ENCODE peak calls at places on chromosomes 4 and X, in four cellular contexts. Y, J, X and H are unnamed samples.

GRCh38 chrX:78075787-78076389 is 28.2 kb upstream of the PGK1 start:
- DNase-seq in Y (no peak), J (no peak), X (no peak), H (no peak)

GRCh38 chrX:77785400-77785745 is 643 bp downstream of the ATRX start:
- DNase-seq in Y (no peak), J (no peak), X (peak; percentile 37), H (peak; percentile 36)

GRCh38 chrX:27966955-27967354 is 14.3 kb downstream of the DCAF8L1 start:
- DNase-seq in Y (no peak), J (no peak), X (peak; percentile 77), H (no peak)

GRCh38 chr4:73844352-73844751 is 7.9 kb downstream of the CXCL6 start:
- DNase-seq in Y (no peak), J (no peak), X (peak; percentile 70), H (no peak)

GRCh38 chr4:110735691-110736090 is 112.8 kb upstream of the PITX2 start:
- DNase-seq in Y (no peak), J (no peak), X (peak; percentile 31), H (no peak)

GRCh38 chr4:57191523-57192034 is 81.4 kb upstream of the IGFBP7 start:
- DNase-seq in Y (no peak), J (no peak), X (peak; percentile 29), H (no peak)

GRCh38 chrX:40579880-40580536 is 762 bp upstream of the ATP6AP2 start:
- DNase-seq in Y (no peak), J (no peak), X (no peak), H (peak; percentile 0)

GRCh38 chr4:93217423-93217822 is 611.1 kb upstream of the ATOH1 start:
- DNase-seq in Y (no peak), J (no peak), X (no peak), H (no peak)

GRCh38 chrX:130981836-130982235 is 76.3 kb upstream of the ARHGAP36 start:
- DNase-seq in Y (no peak), J (no peak), X (peak; percentile 1), H (no peak)

GRCh38 chr4:140296335-140296753 is 77.1 kb upstream of the SCOC start:
- DNase-seq in Y (peak; percentile 89), J (no peak), X (peak; percentile 81), H (no peak)

GRCh38 chr4:1983053-1983845 is 25.5 kb downstream of the NELFA start:
- DNase-seq in Y (no peak), J (no peak), X (no peak), H (no peak)

GRCh38 chrX:39158801-39159657 is 357.8 kb downstream of the MID1IP1 start:
- DNase-seq in Y (peak; percentile 11), J (no peak), X (peak; percentile 55), H (no peak)

GRCh38 chrX:40149286-40150175 is 51.8 kb upstream of the BCOR start:
- DNase-seq in Y (no peak), J (no peak), X (no peak), H (no peak)

GRCh38 chr4:5963611-5964010 is 54.6 kb downstream of the C4orf50 start:
- DNase-seq in Y (no peak), J (no peak), X (no peak), H (no peak)

GRCh38 chr4:73527196-73527595 is 45.7 kb downstream of the AFM start:
- DNase-seq in Y (no peak), J (no peak), X (no peak), H (no peak)

GRCh38 chr4:169286562-169287301 is 16.0 kb upstream of the SH3RF1 start:
- DNase-seq in Y (no peak), J (no peak), X (peak; percentile 14), H (no peak)

GRCh38 chr4:80036949-80037348 is 36.1 kb downstream of the ANTXR2 start:
- DNase-seq in Y (no peak), J (no peak), X (peak; percentile 97), H (no peak)

GRCh38 chr4:47650584-47651130 is 165.6 kb downstream of the ATP10D start:
- DNase-seq in Y (no peak), J (no peak), X (peak; percentile 55), H (no peak)

GRCh38 chr4:76723916-76724315 is 174.0 kb downstream of the SOWAHB start:
- DNase-seq in Y (no peak), J (no peak), X (peak; percentile 96), H (no peak)

GRCh38 chrX:18465051-18465450 is 39.6 kb downstream of the CDKL5 start:
- DNase-seq in Y (no peak), J (no peak), X (no peak), H (no peak)

GRCh38 chr4:133775881-133776280 is 425.7 kb downstream of the PABPC4L start:
- DNase-seq in Y (no peak), J (no peak), X (peak; percentile 3), H (no peak)

GRCh38 chr4:21385706-21386105 is 562.9 kb downstream of the KCNIP4 start:
- DNase-seq in Y (no peak), J (no peak), X (no peak), H (no peak)